ENCODE peak calls at places on chromosomes 12 and 14, in seven cellular contexts. F, V, W, C, S, D and Y are unnamed samples.

GRCh38 chr12:62643470-62643869 is 176.8 kb downstream of the MON2 start:
- DNase-seq in F (no peak), V (no peak), W (no peak), C (no peak), S (no peak), D (no peak), Y (no peak)

GRCh38 chr12:95473440-95473946 is 459 bp upstream of the METAP2 start:
- DNase-seq in F (peak), V (peak), W (peak), C (peak), S (peak), D (no peak), Y (peak)

GRCh38 chr12:47071241-47071852 is 8.1 kb upstream of the PCED1B start:
- DNase-seq in F (no peak), V (no peak), W (no peak), C (peak), S (peak), D (no peak), Y (no peak)

GRCh38 chr12:84113666-84114065 is 798.9 kb downstream of the SLC6A15 start:
- DNase-seq in F (no peak), V (no peak), W (no peak), C (no peak), S (no peak), D (no peak), Y (no peak)

GRCh38 chr12:106791531-106791930 is 17.0 kb downstream of the RIC8B start:
- DNase-seq in F (no peak), V (no peak), W (no peak), C (no peak), S (no peak), D (no peak), Y (no peak)

GRCh38 chr12:81257952-81258551 is 180.2 kb downstream of the ACSS3 start:
- DNase-seq in F (no peak), V (peak), W (no peak), C (no peak), S (peak), D (no peak), Y (peak)

GRCh38 chr12:19130224-19131019 is 889 bp downstream of the PLEKHA5 start:
- DNase-seq in F (peak), V (peak), W (peak), C (peak), S (no peak), D (peak), Y (peak)

GRCh38 chr14:76386922-76387782 is 11.2 kb downstream of the ESRRB start:
- DNase-seq in F (peak), V (peak), W (peak), C (peak), S (peak), D (peak), Y (peak)

GRCh38 chr12:12221560-12221959 is 45.3 kb downstream of the LRP6 start:
- DNase-seq in F (no peak), V (no peak), W (no peak), C (no peak), S (no peak), D (no peak), Y (no peak)

GRCh38 chr12:124524231-124524925 is 43.0 kb downstream of the NCOR2 start:
- DNase-seq in F (no peak), V (no peak), W (no peak), C (no peak), S (no peak), D (no peak), Y (peak)

GRCh38 chr14:61512508-61512907 is 182.8 kb upstream of the HIF1A start:
- DNase-seq in F (no peak), V (no peak), W (no peak), C (no peak), S (no peak), D (no peak), Y (no peak)

GRCh38 chr14:71212093-71212492 is 304.8 kb downstream of the PCNX1 start:
- DNase-seq in F (no peak), V (no peak), W (no peak), C (no peak), S (no peak), D (no peak), Y (no peak)

GRCh38 chr12:1805441-1806081 is 14.8 kb upstream of the LRTM2 start:
- DNase-seq in F (no peak), V (no peak), W (no peak), C (no peak), S (no peak), D (peak), Y (no peak)

GRCh38 chr12:124513297-124513867 is 54.0 kb downstream of the NCOR2 start:
- DNase-seq in F (no peak), V (no peak), W (no peak), C (no peak), S (no peak), D (no peak), Y (no peak)

GRCh38 chr14:71833476-71833875 is 98.8 kb upstream of the RGS6 start:
- DNase-seq in F (no peak), V (no peak), W (no peak), C (no peak), S (no peak), D (no peak), Y (no peak)

GRCh38 chr14:69079188-69079742 is 73.7 kb downstream of the DCAF5 start:
- DNase-seq in F (no peak), V (no peak), W (peak), C (no peak), S (no peak), D (no peak), Y (peak)

GRCh38 chr14:105343194-105343593 is 28.6 kb downstream of the PACS2 start:
- DNase-seq in F (no peak), V (peak), W (no peak), C (no peak), S (no peak), D (no peak), Y (no peak)

GRCh38 chr14:20855652-20856291 is 35.4 kb upstream of the RNASE3 start:
- DNase-seq in F (peak), V (peak), W (peak), C (peak), S (peak), D (peak), Y (peak)

GRCh38 chr14:35331605-35332516 is 39.7 kb downstream of the PSMA6 start:
- DNase-seq in F (no peak), V (peak), W (peak), C (no peak), S (no peak), D (peak), Y (peak)

GRCh38 chr12:122880668-122881067 is 15.3 kb downstream of the VPS37B start:
- DNase-seq in F (no peak), V (peak), W (no peak), C (peak), S (peak), D (no peak), Y (no peak)

GRCh38 chr12:66036317-66036716 is 94.2 kb downstream of the LLPH start:
- DNase-seq in F (no peak), V (no peak), W (no peak), C (no peak), S (no peak), D (no peak), Y (peak)

GRCh38 chr14:55803506-55804197 is 223.6 kb downstream of the KTN1 start:
- DNase-seq in F (no peak), V (no peak), W (no peak), C (no peak), S (no peak), D (no peak), Y (no peak)

GRCh38 chr12:27673285-27673684 is 23.0 kb upstream of the REP15 start:
- DNase-seq in F (no peak), V (no peak), W (no peak), C (no peak), S (no peak), D (no peak), Y (no peak)

GRCh38 chr14:65336191-65336591 is 76.3 kb upstream of the FUT8 start:
- DNase-seq in F (no peak), V (no peak), W (no peak), C (no peak), S (no peak), D (no peak), Y (no peak)

DNA sequence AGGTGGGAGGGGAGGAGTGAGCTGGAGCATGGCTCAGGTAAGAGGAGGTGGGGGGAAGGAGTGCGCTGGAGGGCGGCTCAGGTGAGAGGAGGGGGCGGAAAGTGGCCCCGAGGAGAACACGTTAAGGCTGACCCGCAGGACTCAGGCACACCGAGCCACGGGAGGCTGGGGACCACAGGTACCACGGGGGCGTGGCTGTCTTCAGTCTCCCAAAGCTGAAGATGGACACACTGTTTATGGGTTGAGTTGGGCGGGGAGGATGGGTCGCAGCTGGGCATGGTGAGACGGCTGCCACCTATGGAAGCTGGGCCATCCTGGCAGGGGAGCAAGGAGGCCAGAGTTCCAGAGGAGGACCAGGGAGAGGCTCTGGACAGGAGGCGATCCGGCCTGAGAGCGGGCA is 23.5 kb downstream of the UBR7 start:
- DNase-seq in F (no peak), V (no peak), W (no peak), C (no peak), S (no peak), D (no peak), Y (no peak)
- H3K27ac ChIP-seq in F (no peak), V (no peak), W (no peak), C (no peak), S (no peak), D (no peak), Y (peak)

GRCh38 chr12:113936460-113936859 is 29.7 kb downstream of the RBM19 start:
- DNase-seq in F (no peak), V (no peak), W (no peak), C (no peak), S (no peak), D (no peak), Y (no peak)
- TF ChIP-seq CTCF in F (no peak), V (no peak), W (no peak), C (no peak), S (no peak), D (no peak), Y (no peak)

DNA sequence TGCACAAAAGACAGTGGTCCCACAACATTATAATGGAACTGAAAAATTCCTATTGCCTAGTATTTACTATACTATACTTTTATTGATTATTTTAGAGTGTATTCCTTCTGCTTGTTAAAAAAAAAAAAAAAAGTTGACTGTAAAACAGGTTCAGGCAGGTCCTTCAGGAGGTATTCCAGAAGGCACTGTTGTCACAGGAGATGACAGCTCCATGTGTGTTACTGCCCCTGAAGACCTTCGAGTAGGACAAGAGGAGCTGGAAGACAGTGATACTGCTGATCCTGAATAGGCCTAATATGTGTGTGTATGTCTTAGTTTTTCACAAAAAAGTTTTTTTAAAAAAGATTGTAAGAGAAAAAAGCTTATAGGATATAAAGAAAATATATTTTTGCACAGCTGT is 12.3 kb downstream of the UBE2N start:
- DNase-seq in F (no peak), V (no peak), W (no peak), C (no peak), S (no peak), D (no peak), Y (no peak)
- H3K27ac ChIP-seq in F (no peak), V (no peak), W (no peak), C (no peak), S (no peak), D (no peak), Y (no peak)

DNA sequence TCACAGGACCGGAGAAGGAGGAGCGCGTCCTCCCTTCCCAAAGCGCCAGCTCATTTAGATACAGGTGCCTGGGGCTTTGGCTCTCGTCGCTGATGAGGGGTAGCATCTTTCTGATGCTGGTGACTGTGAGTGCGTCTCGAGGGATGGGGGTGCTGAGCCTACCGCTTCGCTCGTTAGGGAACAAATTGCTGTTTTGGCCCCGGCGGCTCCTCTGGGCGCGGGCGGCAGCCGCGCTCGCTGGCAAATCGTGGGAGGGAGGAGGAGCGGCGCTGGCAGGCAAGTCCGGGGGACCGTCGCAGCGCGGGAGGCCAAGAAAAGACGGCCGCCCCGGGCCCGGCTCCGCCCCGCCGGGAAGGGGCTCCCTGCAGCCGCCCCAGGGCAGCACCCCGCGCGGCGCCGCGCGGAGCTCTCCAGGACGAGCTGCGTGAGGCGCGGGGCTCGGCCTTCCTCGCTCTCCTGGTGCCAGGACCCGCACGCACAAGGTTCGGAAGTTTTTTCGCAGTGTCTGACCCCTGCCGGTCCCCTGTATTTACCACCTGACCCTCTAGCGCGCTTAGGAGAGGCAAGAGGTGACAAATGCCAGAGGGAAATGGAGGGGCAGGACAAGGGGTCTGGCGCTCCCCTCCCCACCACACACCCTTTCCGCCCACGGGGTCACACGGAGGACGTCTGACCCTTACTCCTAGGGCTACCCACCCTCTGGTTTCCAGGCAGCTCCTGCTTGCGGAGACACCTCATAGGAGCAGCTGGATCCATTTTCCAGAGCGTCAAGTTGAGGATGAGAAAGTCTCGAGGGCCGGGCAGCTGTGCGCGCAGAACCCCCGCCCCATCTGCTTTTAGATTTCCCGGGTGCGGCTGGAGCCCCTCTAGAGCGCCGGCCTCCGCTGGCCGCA is 875 bp upstream of the KCNH3 start:
- DNase-seq in F (peak), V (peak), W (no peak), C (peak), S (peak), D (no peak), Y (no peak)
- TF ChIP-seq CTCF in F (no peak), V (peak), W (no peak), C (no peak), S (peak), D (no peak), Y (no peak)

GRCh38 chr12:74599932-74600331 is 62.3 kb downstream of the ATXN7L3B start:
- DNase-seq in F (no peak), V (no peak), W (no peak), C (no peak), S (no peak), D (no peak), Y (no peak)
- H3K27ac ChIP-seq in F (no peak), V (no peak), W (no peak), C (no peak), S (no peak), D (no peak), Y (no peak)

DNA sequence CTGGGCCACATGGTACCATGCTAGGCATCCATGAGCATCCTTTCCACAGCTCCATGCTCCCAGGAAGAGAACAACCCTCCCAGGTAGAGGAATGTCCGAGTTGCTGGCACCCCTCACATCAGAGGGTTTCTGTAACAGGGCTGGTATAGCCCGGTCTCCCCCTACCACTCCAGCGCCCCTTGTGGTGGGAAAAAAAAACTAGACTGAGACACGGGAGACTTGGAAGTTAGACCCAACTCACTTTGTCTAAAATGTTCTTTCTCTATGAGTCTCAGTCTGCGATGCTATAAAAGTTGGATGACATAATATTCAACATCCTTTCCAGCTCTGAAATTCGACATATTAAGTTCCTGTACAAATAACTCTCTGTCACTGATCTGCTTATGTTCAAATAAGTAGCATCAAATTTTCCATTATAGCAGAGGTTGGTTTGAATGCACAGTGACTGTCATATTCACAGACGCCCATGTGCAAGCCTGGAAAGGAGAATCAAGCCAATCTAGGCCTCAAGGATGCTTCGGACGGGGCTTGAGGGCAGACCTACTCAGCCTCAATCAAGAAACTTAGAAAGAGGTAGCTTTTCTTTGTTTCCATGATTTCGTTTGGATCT is 25.7 kb upstream of the TC2N start:
- DNase-seq in F (peak), V (peak), W (no peak), C (no peak), S (peak), D (no peak), Y (peak)
- TF ChIP-seq CTCF in F (peak), V (peak), W (no peak), C (peak), S (peak), D (no peak), Y (peak)

GRCh38 chr12:68344126-68344525 is 12.0 kb upstream of the MDM1 start:
- DNase-seq in F (no peak), V (no peak), W (no peak), C (no peak), S (no peak), D (no peak), Y (no peak)

GRCh38 chr12:68341822-68342221 is 9.7 kb upstream of the MDM1 start:
- DNase-seq in F (no peak), V (no peak), W (no peak), C (no peak), S (no peak), D (no peak), Y (no peak)

GRCh38 chr12:68345763-68346162 is 13.6 kb upstream of the MDM1 start:
- DNase-seq in F (no peak), V (no peak), W (no peak), C (no peak), S (peak), D (no peak), Y (no peak)

GRCh38 chr12:68340404-68341270 is 8.5 kb upstream of the MDM1 start:
- DNase-seq in F (no peak), V (no peak), W (no peak), C (no peak), S (no peak), D (no peak), Y (no peak)

GRCh38 chr12:68342966-68343365 is 10.8 kb upstream of the MDM1 start:
- DNase-seq in F (no peak), V (no peak), W (no peak), C (no peak), S (no peak), D (no peak), Y (no peak)
- H3K27ac ChIP-seq in F (no peak), V (no peak), W (no peak), C (no peak), S (no peak), D (no peak), Y (no peak)